ENCODE peak calls at places on chromosomes 13 and 19, in four cellular contexts. F is tibial artery, M is bronchial epithelial cell, T is kidney epithelial cell. X is an unnamed sample.

GRCh38 chr13:98407575-98407974 is 169.3 kb downstream of the STK24 start:
- DNase-seq in F (no peak), M (no peak), T (no peak), X (no peak)

GRCh38 chr13:81446441-81446840 is 1105.5 kb upstream of the SPRY2 start:
- DNase-seq in F (no peak), M (peak; percentile 74), T (no peak), X (no peak)

GRCh38 chr13:113616991-113617749 is 32.6 kb downstream of the TFDP1 start:
- DNase-seq in F (no peak), M (peak; percentile 51), T (peak; percentile 79), X (no peak)

GRCh38 chr13:35723820-35724219 is 247.3 kb upstream of the MAB21L1 start:
- DNase-seq in F (no peak), M (no peak), T (no peak), X (no peak)

GRCh38 chr13:72390909-72391308 is 336.5 kb downstream of the MZT1 start:
- DNase-seq in F (no peak), M (peak; percentile 97), T (peak; percentile 31), X (no peak)

GRCh38 chr19:39223703-39224279 is 19.7 kb upstream of the SYCN start:
- DNase-seq in F (no peak), M (peak; percentile 18), T (no peak), X (no peak)

GRCh38 chr19:41501854-41502253 is 58.9 kb downstream of the ERICH4 start:
- DNase-seq in F (no peak), M (no peak), T (no peak), X (no peak)

GRCh38 chr13:79462895-79463294 is 18.1 kb upstream of the NDFIP2 start:
- DNase-seq in F (no peak), M (no peak), T (no peak), X (no peak)

GRCh38 chr19:1411255-1412191 is 4.1 kb downstream of the DAZAP1 start:
- DNase-seq in F (no peak), M (no peak), T (no peak), X (peak; percentile 24)

GRCh38 chr13:30746816-30747215 is 11.5 kb downstream of the ALOX5AP start:
- DNase-seq in F (no peak), M (no peak), T (no peak), X (no peak)

GRCh38 chr13:110338441-110339101 is 31.5 kb downstream of the COL4A2 start:
- DNase-seq in F (peak; percentile 92), M (no peak), T (no peak), X (no peak)

GRCh38 chr19:51138549-51138979 is 3.5 kb upstream of the SIGLEC7 start:
- DNase-seq in F (peak; percentile 72), M (no peak), T (no peak), X (no peak)

GRCh38 chr19:17944301-17944700 is 11.5 kb downstream of the CCDC124 start:
- DNase-seq in F (no peak), M (peak; percentile 83), T (no peak), X (no peak)

GRCh38 chr13:77319536-77319935 is 7.4 kb downstream of the MYCBP2 start:
- DNase-seq in F (no peak), M (no peak), T (no peak), X (no peak)

GRCh38 chr19:51055866-51056265 is 9.0 kb downstream of the KLK13 start:
- DNase-seq in F (no peak), M (peak; percentile 42), T (no peak), X (no peak)

GRCh38 chr19:28727133-28727834 is 485.7 kb downstream of the UQCRFS1 start:
- DNase-seq in F (no peak), M (no peak), T (no peak), X (no peak)

GRCh38 chr13:60933638-60934037 is 482.0 kb downstream of the PCDH20 start:
- DNase-seq in F (no peak), M (peak; percentile 75), T (no peak), X (no peak)

GRCh38 chr19:42154471-42155323 is 22.5 kb upstream of the POU2F2 start:
- DNase-seq in F (no peak), M (no peak), T (no peak), X (no peak)

GRCh38 chr19:1076951-1077350 is 10.0 kb downstream of the ARHGAP45 start:
- DNase-seq in F (no peak), M (peak; percentile 65), T (no peak), X (no peak)

GRCh38 chr13:41547253-41548000 is 90.1 kb downstream of the RGCC start:
- DNase-seq in F (peak; percentile 82), M (peak; percentile 52), T (no peak), X (no peak)

GRCh38 chr19:58182989-58183821 is at the start of gene ZNF274:
- DNase-seq in F (peak; percentile 94), M (peak; percentile 89), T (peak; percentile 52), X (peak; percentile 70)

GRCh38 chr19:33094504-33095067 is 13.6 kb downstream of the GPATCH1 start:
- DNase-seq in F (no peak), M (peak; percentile 56), T (no peak), X (no peak)

GRCh38 chr13:105445793-105446192 is 1089.7 kb downstream of the EFNB2 start:
- DNase-seq in F (no peak), M (no peak), T (no peak), X (no peak)

GRCh38 chr13:49532593-49532992 is 36.8 kb downstream of the PHF11 start:
- DNase-seq in F (no peak), M (no peak), T (no peak), X (no peak)

GRCh38 chr13:79831556-79831955 is 350.6 kb downstream of the NDFIP2 start:
- DNase-seq in F (no peak), M (no peak), T (no peak), X (no peak)

GRCh38 chr13:74015137-74015536 is 119.1 kb downstream of the KLF12 start:
- DNase-seq in F (no peak), M (peak; percentile 51), T (no peak), X (no peak)

GRCh38 chr13:40109324-40109958 is 454.0 kb downstream of the COG6 start:
- DNase-seq in F (no peak), M (peak; percentile 99), T (peak; percentile 81), X (no peak)

GRCh38 chr13:30679483-30680330 is 55.6 kb upstream of the ALOX5AP start:
- DNase-seq in F (no peak), M (peak; percentile 41), T (no peak), X (no peak)

GRCh38 chr13:60397693-60398437 is 845 bp downstream of the TDRD3 start:
- DNase-seq in F (peak; percentile 76), M (peak; percentile 33), T (no peak), X (no peak)

GRCh38 chr13:32902898-32903297 is 113.3 kb upstream of the KL start:
- DNase-seq in F (peak; percentile 91), M (no peak), T (no peak), X (peak; percentile 17)

GRCh38 chr19:33191501-33191900 is 2.6 kb upstream of the LRP3 start:
- DNase-seq in F (peak; percentile 25), M (no peak), T (no peak), X (no peak)

GRCh38 chr13:53066411-53066810 is 37.8 kb downstream of the OLFM4 start:
- DNase-seq in F (no peak), M (no peak), T (no peak), X (no peak)

GRCh38 chr19:1568320-1569019 is at the start of gene MEX3D:
- DNase-seq in F (peak; percentile 81), M (no peak), T (no peak), X (no peak)

GRCh38 chr19:48615145-48616040 is 517 bp upstream of the FAM83E start:
- DNase-seq in F (peak; percentile 64), M (no peak), T (no peak), X (no peak)
- H3K4me3 ChIP-seq in F (no peak overlapping the region), M (peak overlapping the region; percentile 40), T (no peak overlapping the region), X (no peak overlapping the region)

GRCh38 chr19:13051581-13052165 is 51.0 kb downstream of the LYL1 start:
- DNase-seq in F (peak; percentile 88), M (peak; percentile 29), T (no peak), X (no peak)
- H3K4me3 ChIP-seq in F (peak overlapping the region; percentile 26), M (no peak overlapping the region), T (no peak overlapping the region), X (peak overlapping the region; percentile 56)

GRCh38 chr19:49142866-49143335 is 12.3 kb downstream of the HRC start:
- DNase-seq in F (peak; percentile 93), M (peak; percentile 84), T (peak; percentile 76), X (peak; percentile 72)
- H3K4me3 ChIP-seq in F (peak overlapping the region; percentile 57), M (peak overlapping the region; percentile 41), T (peak overlapping the region; percentile 44), X (peak overlapping the region; percentile 78)

GRCh38 chr19:46717716-46718143 is 816 bp upstream of the PRKD2 start:
- DNase-seq in F (no peak), M (no peak), T (no peak), X (no peak)
- H3K4me3 ChIP-seq in F (peak overlapping the region; percentile 77), M (peak overlapping the region; percentile 83), T (peak overlapping the region; percentile 71), X (peak overlapping the region; percentile 99)

GRCh38 chr19:10832659-10833296 is 3.2 kb downstream of the TMED1 start:
- DNase-seq in F (no peak), M (no peak), T (no peak), X (no peak)

GRCh38 chr19:10835754-10836477 is at the start of gene TMED1:
- DNase-seq in F (peak; percentile 100), M (peak; percentile 86), T (peak; percentile 88), X (peak; percentile 100)

GRCh38 chr19:10836478-10837325 is 690 bp upstream of the TMED1 start:
- DNase-seq in F (peak; percentile 92), M (no peak), T (peak; percentile 39), X (peak; percentile 54)

GRCh38 chr19:10831980-10832658 is 3.9 kb downstream of the TMED1 start:
- DNase-seq in F (no peak), M (no peak), T (no peak), X (no peak)

DNA sequence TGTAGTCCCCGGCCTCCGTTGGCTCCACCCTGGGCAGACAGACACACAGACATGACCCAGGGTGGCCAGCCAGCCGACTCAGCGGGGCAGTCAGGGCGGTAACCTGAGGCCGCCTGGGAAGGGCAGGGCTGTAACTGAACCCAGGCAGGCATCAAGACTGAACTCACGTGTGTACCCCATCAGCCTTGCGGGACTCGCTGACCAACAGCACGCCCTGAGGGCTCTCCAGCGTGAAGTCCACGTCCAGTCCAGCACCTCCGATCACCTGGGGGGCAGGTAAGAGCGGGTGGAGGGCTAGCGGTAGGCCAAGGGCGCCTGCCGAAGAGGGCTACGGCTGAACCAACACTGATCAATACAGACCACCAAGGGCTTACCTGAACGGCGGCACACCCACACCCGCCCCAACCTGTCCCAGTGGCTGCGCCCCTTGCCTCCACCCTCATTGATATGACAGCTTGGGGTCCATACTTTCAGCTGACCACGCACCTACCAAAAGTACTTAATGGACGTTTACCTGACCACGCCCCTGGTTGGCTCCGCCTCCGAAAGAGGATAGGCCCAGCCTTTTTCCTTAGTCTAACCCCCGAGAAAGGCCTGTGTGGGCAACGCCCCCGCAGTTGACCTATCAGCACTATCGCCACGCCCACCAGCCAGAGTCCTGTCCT is 791 bp downstream of the TMED1 start:
- DNase-seq in F (no peak), M (peak; percentile 97), T (peak; percentile 98), X (no peak)
- H3K4me3 ChIP-seq in F (peak overlapping the region; percentile 69), M (peak overlapping the region; percentile 55), T (peak overlapping the region; percentile 44), X (peak overlapping the region; percentile 93)

X was measured in thoracic aorta.